ENCODE peak calls at places on chromosomes 6 and 20, in five cellular contexts. U is tibial artery, G is A673, R is GOT3, Q is lower leg skin. C is an unnamed sample.
A peak's percentile ranks its signal among the peaks of the same experiment; 100 is the strongest.

GRCh38 chr6:130893277-130893676 is 66.1 kb downstream of the SMLR1 start:
- DNase-seq in G (no peak), Q (peak; percentile 29), U (peak; percentile 45), R (no peak), C (no peak)

GRCh38 chr6:161578478-161578877 is 304.6 kb upstream of the AGPAT4 start:
- DNase-seq in U (no peak), G (no peak), Q (no peak), R (no peak), C (no peak)

GRCh38 chr20:24785141-24785924 is 163.7 kb upstream of the CST7 start:
- DNase-seq in Q (no peak), R (no peak), U (no peak), G (no peak), C (no peak)

GRCh38 chr6:131717815-131718214 is 7.0 kb upstream of the CTAGE9 start:
- DNase-seq in Q (no peak), U (no peak), G (no peak), R (no peak), C (no peak)

GRCh38 chr20:37231970-37232620 is 29.5 kb downstream of the GHRH start:
- DNase-seq in Q (no peak), R (no peak), U (no peak), G (no peak), C (no peak)

GRCh38 chr6:109081516-109081915 is 13.1 kb downstream of the SESN1 start:
- DNase-seq in G (no peak), R (no peak), U (no peak), Q (no peak), C (no peak)

GRCh38 chr6:108676555-108676954 is 115.8 kb downstream of the FOXO3 start:
- DNase-seq in G (peak; percentile 54), Q (no peak), U (no peak), R (no peak), C (no peak)

GRCh38 chr6:2934057-2934456 is 30.9 kb upstream of the SERPINB9 start:
- DNase-seq in U (no peak), G (no peak), R (no peak), Q (no peak), C (no peak)

GRCh38 chr20:41072099-41072798 is 43.6 kb downstream of the TOP1 start:
- DNase-seq in G (no peak), Q (peak; percentile 29), R (no peak), U (peak; percentile 59), C (no peak)

GRCh38 chr6:120198033-120198432 is 848.5 kb upstream of the MAN1A1 start:
- DNase-seq in G (no peak), Q (no peak), R (no peak), U (no peak), C (no peak)

GRCh38 chr20:25079171-25079570 is 2.8 kb downstream of the VSX1 start:
- DNase-seq in U (no peak), G (no peak), R (no peak), Q (no peak), C (no peak)

GRCh38 chr20:36506253-36506652 is 35.1 kb upstream of the MYL9 start:
- DNase-seq in Q (no peak), R (no peak), G (peak; percentile 39), U (no peak), C (no peak)

GRCh38 chr6:44851176-44851575 is 463.7 kb downstream of the CDC5L start:
- DNase-seq in Q (no peak), R (no peak), U (no peak), G (no peak), C (no peak)

GRCh38 chr6:121510568-121511177 is 75.2 kb downstream of the GJA1 start:
- DNase-seq in G (no peak), Q (no peak), R (no peak), U (no peak), C (peak; percentile 4)

GRCh38 chr6:13725570-13725969 is 13.9 kb upstream of the RANBP9 start:
- DNase-seq in U (no peak), R (no peak), G (no peak), Q (peak; percentile 56), C (peak; percentile 89)

GRCh38 chr6:145699462-145699861 is 35.9 kb downstream of the EPM2A start:
- DNase-seq in R (no peak), U (no peak), G (no peak), Q (no peak), C (no peak)

GRCh38 chr6:169536446-169537170 is 165.2 kb downstream of the WDR27 start:
- DNase-seq in G (no peak), R (no peak), U (no peak), Q (no peak), C (no peak)

GRCh38 chr20:17795449-17796095 is 95.8 kb downstream of the BANF2 start:
- DNase-seq in U (no peak), Q (no peak), G (no peak), R (no peak), C (no peak)

GRCh38 chr6:3601570-3601969 is 144.7 kb upstream of the SLC22A23 start:
- DNase-seq in R (no peak), Q (no peak), U (no peak), G (no peak), C (no peak)

GRCh38 chr6:170437719-170438401 is 115.2 kb downstream of the PSMB1 start:
- DNase-seq in R (no peak), G (no peak), Q (no peak), U (no peak), C (no peak)

GRCh38 chr6:108862479-108863191 is 14.4 kb downstream of the ARMC2 start:
- DNase-seq in G (no peak), Q (no peak), U (peak; percentile 50), R (no peak), C (no peak)

GRCh38 chr6:159700970-159701369 is 7.9 kb upstream of the SOD2 start:
- DNase-seq in R (no peak), U (no peak), Q (no peak), G (no peak), C (no peak)

GRCh38 chr6:160278786-160279310 is 20.2 kb upstream of the SLC22A2 start:
- DNase-seq in G (no peak), Q (no peak), R (no peak), U (no peak), C (no peak)